ENCODE peak calls at places on chromosomes 6 and 20, in eight cellular contexts. One of them, this sample, is unnamed.
A peak's percentile ranks its signal among the peaks of the same experiment; 100 is the strongest.

GRCh38 chr6:119110601-119111548 is 32.4 kb upstream of the FAM184A start:
- DNase-seq in GM23338: peak; percentile 75
- DNase-seq in fibroblast of lung: peak; percentile 75
- DNase-seq in H9: no peak
- DNase-seq in A549: no peak
- DNase-seq in SK-N-SH: peak; percentile 49
- DNase-seq in mammary epithelial cell: peak; percentile 41
- DNase-seq in GM23248: peak; percentile 77
- DNase-seq in this sample: peak; percentile 54

GRCh38 chr6:125101656-125102055 is 51.9 kb upstream of the TPD52L1 start:
- DNase-seq in GM23338: no peak
- DNase-seq in fibroblast of lung: peak; percentile 31
- DNase-seq in H9: no peak
- DNase-seq in A549: no peak
- DNase-seq in SK-N-SH: no peak
- DNase-seq in mammary epithelial cell: no peak
- DNase-seq in GM23248: peak; percentile 47
- DNase-seq in this sample: no peak

GRCh38 chr6:75850026-75850385 is 101.0 kb downstream of the MYO6 start:
- DNase-seq in GM23338: no peak
- DNase-seq in fibroblast of lung: peak; percentile 3
- DNase-seq in H9: no peak
- DNase-seq in A549: no peak
- DNase-seq in SK-N-SH: no peak
- DNase-seq in mammary epithelial cell: no peak
- DNase-seq in GM23248: no peak
- DNase-seq in this sample: no peak

GRCh38 chr20:12947691-12948090 is 61.1 kb upstream of the SPTLC3 start:
- DNase-seq in GM23338: no peak
- DNase-seq in fibroblast of lung: no peak
- DNase-seq in H9: no peak
- DNase-seq in A549: no peak
- DNase-seq in SK-N-SH: no peak
- DNase-seq in mammary epithelial cell: no peak
- DNase-seq in GM23248: no peak
- DNase-seq in this sample: no peak

GRCh38 chr20:57434390-57434700 is 43.1 kb downstream of the RBM38 start:
- DNase-seq in GM23338: no peak
- DNase-seq in fibroblast of lung: no peak
- DNase-seq in H9: no peak
- DNase-seq in A549: no peak
- DNase-seq in SK-N-SH: no peak
- DNase-seq in mammary epithelial cell: no peak
- DNase-seq in GM23248: no peak
- DNase-seq in this sample: peak; percentile 69

GRCh38 chr6:9801255-9801757 is 613.6 kb downstream of the TFAP2A start:
- DNase-seq in GM23338: no peak
- DNase-seq in fibroblast of lung: no peak
- DNase-seq in H9: no peak
- DNase-seq in A549: no peak
- DNase-seq in SK-N-SH: no peak
- DNase-seq in mammary epithelial cell: no peak
- DNase-seq in GM23248: peak; percentile 50
- DNase-seq in this sample: no peak

GRCh38 chr6:33320315-33321181 is 3.0 kb upstream of the ZBTB22 start:
- DNase-seq in GM23338: peak; percentile 41
- DNase-seq in fibroblast of lung: peak; percentile 93
- DNase-seq in H9: peak; percentile 62
- DNase-seq in A549: no peak
- DNase-seq in SK-N-SH: no peak
- DNase-seq in mammary epithelial cell: peak; percentile 92
- DNase-seq in GM23248: peak; percentile 94
- DNase-seq in this sample: no peak

GRCh38 chr6:54404791-54405190 is 96.5 kb downstream of the TINAG start:
- DNase-seq in GM23338: no peak
- DNase-seq in fibroblast of lung: peak; percentile 7
- DNase-seq in H9: no peak
- DNase-seq in A549: no peak
- DNase-seq in SK-N-SH: no peak
- DNase-seq in mammary epithelial cell: peak; percentile 60
- DNase-seq in GM23248: peak; percentile 33
- DNase-seq in this sample: no peak

GRCh38 chr6:41122918-41123317 is 31.2 kb downstream of the TREML1 start:
- DNase-seq in GM23338: no peak
- DNase-seq in fibroblast of lung: no peak
- DNase-seq in H9: no peak
- DNase-seq in A549: no peak
- DNase-seq in SK-N-SH: no peak
- DNase-seq in mammary epithelial cell: no peak
- DNase-seq in GM23248: no peak
- DNase-seq in this sample: no peak

GRCh38 chr6:12147557-12148316 is 135.6 kb downstream of the HIVEP1 start:
- DNase-seq in GM23338: no peak
- DNase-seq in fibroblast of lung: peak; percentile 40
- DNase-seq in H9: no peak
- DNase-seq in A549: no peak
- DNase-seq in SK-N-SH: no peak
- DNase-seq in mammary epithelial cell: no peak
- DNase-seq in GM23248: peak; percentile 38
- DNase-seq in this sample: no peak

GRCh38 chr6:124022641-124023040 is 219.0 kb downstream of the NKAIN2 start:
- DNase-seq in GM23338: peak; percentile 7
- DNase-seq in fibroblast of lung: no peak
- DNase-seq in H9: no peak
- DNase-seq in A549: no peak
- DNase-seq in SK-N-SH: no peak
- DNase-seq in mammary epithelial cell: no peak
- DNase-seq in GM23248: no peak
- DNase-seq in this sample: no peak

DNA sequence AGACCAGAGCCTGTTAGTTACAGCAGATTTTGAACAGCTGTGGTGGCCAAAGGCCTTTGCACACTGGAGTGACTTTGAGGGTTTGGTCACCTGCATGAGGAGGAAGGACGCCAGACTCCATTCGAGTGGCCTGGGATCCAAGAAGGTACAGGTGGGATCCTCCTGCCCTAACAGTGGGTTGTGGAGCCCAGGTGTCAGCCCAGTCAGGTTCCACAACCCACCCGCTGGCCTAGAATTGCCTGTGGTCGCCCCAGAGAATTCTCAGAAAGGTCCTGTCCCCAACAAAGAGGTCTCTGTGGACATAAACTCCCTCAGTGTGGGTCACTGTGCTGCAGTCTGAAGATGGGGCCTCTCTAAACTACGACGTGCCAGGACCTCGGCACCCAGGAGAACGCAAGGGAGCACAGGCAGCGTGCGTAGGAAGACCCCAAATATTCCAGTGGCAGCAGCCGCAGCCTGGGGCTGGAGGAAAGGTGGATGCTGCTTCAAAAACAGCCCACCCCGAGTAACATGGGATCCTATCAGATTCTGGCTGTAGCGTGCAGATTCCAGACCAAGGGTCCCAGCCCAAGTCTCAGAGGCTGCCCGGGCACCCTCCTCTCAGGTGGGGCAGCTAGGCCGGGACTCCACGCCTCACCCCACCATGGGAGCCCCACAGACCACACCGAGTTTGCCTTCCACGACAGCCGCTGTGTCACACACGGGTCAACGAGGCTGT is 16.0 kb downstream of the ACSS1 start:
- DNase-seq in GM23338: no peak
- DNase-seq in fibroblast of lung: no peak
- DNase-seq in H9: no peak
- DNase-seq in A549: no peak
- DNase-seq in SK-N-SH: no peak
- DNase-seq in mammary epithelial cell: no peak
- DNase-seq in GM23248: no peak
- DNase-seq in this sample: no peak
- H3K4me2 ChIP-seq in GM23338: no peak overlapping the region
- H3K4me2 ChIP-seq in fibroblast of lung: no peak overlapping the region
- H3K4me2 ChIP-seq in H9: no peak overlapping the region
- H3K4me2 ChIP-seq in A549: no peak overlapping the region
- H3K4me2 ChIP-seq in SK-N-SH: no peak overlapping the region
- H3K4me2 ChIP-seq in mammary epithelial cell: no peak overlapping the region
- H3K4me2 ChIP-seq in GM23248: no peak overlapping the region
- H3K4me2 ChIP-seq in this sample: peak overlapping the region; percentile 61

GRCh38 chr6:111823831-111824607 is 49.2 kb downstream of the FYN start:
- DNase-seq in GM23338: no peak
- DNase-seq in fibroblast of lung: peak; percentile 85
- DNase-seq in H9: no peak
- DNase-seq in A549: no peak
- DNase-seq in SK-N-SH: no peak
- DNase-seq in mammary epithelial cell: peak; percentile 60
- DNase-seq in GM23248: peak; percentile 77
- DNase-seq in this sample: no peak

GRCh38 chr6:111825439-111825838 is 47.8 kb downstream of the FYN start:
- DNase-seq in GM23338: no peak
- DNase-seq in fibroblast of lung: no peak
- DNase-seq in H9: no peak
- DNase-seq in A549: no peak
- DNase-seq in SK-N-SH: no peak
- DNase-seq in mammary epithelial cell: no peak
- DNase-seq in GM23248: no peak
- DNase-seq in this sample: no peak

GRCh38 chr6:111828799-111829198 is 44.5 kb downstream of the FYN start:
- DNase-seq in GM23338: no peak
- DNase-seq in fibroblast of lung: no peak
- DNase-seq in H9: no peak
- DNase-seq in A549: no peak
- DNase-seq in SK-N-SH: no peak
- DNase-seq in mammary epithelial cell: no peak
- DNase-seq in GM23248: no peak
- DNase-seq in this sample: no peak

GRCh38 chr6:111823012-111823411 is 50.2 kb downstream of the FYN start:
- DNase-seq in GM23338: no peak
- DNase-seq in fibroblast of lung: no peak
- DNase-seq in H9: no peak
- DNase-seq in A549: no peak
- DNase-seq in SK-N-SH: no peak
- DNase-seq in mammary epithelial cell: no peak
- DNase-seq in GM23248: no peak
- DNase-seq in this sample: no peak

GRCh38 chr6:111824608-111825337 is 48.5 kb downstream of the FYN start:
- DNase-seq in GM23338: no peak
- DNase-seq in fibroblast of lung: no peak
- DNase-seq in H9: no peak
- DNase-seq in A549: no peak
- DNase-seq in SK-N-SH: no peak
- DNase-seq in mammary epithelial cell: no peak
- DNase-seq in GM23248: no peak
- DNase-seq in this sample: no peak
- H3K27ac ChIP-seq in GM23338: no peak overlapping the region
- H3K27ac ChIP-seq in fibroblast of lung: no peak overlapping the region
- H3K27ac ChIP-seq in H9: no peak overlapping the region
- H3K27ac ChIP-seq in A549: no peak overlapping the region
- H3K27ac ChIP-seq in SK-N-SH: peak overlapping the region; percentile 89
- H3K27ac ChIP-seq in mammary epithelial cell: no peak overlapping the region
- H3K27ac ChIP-seq in GM23248: peak overlapping the region; percentile 66
- H3K27ac ChIP-seq in this sample: no peak overlapping the region

GRCh38 chr6:5532941-5533340 is 271.6 kb downstream of the FARS2 start:
- DNase-seq in GM23338: no peak
- DNase-seq in fibroblast of lung: no peak
- DNase-seq in H9: no peak
- DNase-seq in A549: no peak
- DNase-seq in SK-N-SH: no peak
- DNase-seq in mammary epithelial cell: no peak
- DNase-seq in GM23248: no peak
- DNase-seq in this sample: no peak

GRCh38 chr6:5525209-5525608 is 263.9 kb downstream of the FARS2 start:
- DNase-seq in GM23338: no peak
- DNase-seq in fibroblast of lung: peak; percentile 72
- DNase-seq in H9: no peak
- DNase-seq in A549: no peak
- DNase-seq in SK-N-SH: no peak
- DNase-seq in mammary epithelial cell: peak; percentile 27
- DNase-seq in GM23248: peak; percentile 78
- DNase-seq in this sample: no peak

GRCh38 chr6:5531853-5532375 is 270.6 kb downstream of the FARS2 start:
- DNase-seq in GM23338: no peak
- DNase-seq in fibroblast of lung: no peak
- DNase-seq in H9: no peak
- DNase-seq in A549: no peak
- DNase-seq in SK-N-SH: no peak
- DNase-seq in mammary epithelial cell: no peak
- DNase-seq in GM23248: no peak
- DNase-seq in this sample: no peak

GRCh38 chr6:5529015-5529414 is 267.7 kb downstream of the FARS2 start:
- DNase-seq in GM23338: no peak
- DNase-seq in fibroblast of lung: no peak
- DNase-seq in H9: no peak
- DNase-seq in A549: no peak
- DNase-seq in SK-N-SH: no peak
- DNase-seq in mammary epithelial cell: no peak
- DNase-seq in GM23248: peak; percentile 41
- DNase-seq in this sample: no peak

GRCh38 chr6:5529733-5530132 is 268.4 kb downstream of the FARS2 start:
- DNase-seq in GM23338: no peak
- DNase-seq in fibroblast of lung: peak; percentile 30
- DNase-seq in H9: no peak
- DNase-seq in A549: no peak
- DNase-seq in SK-N-SH: no peak
- DNase-seq in mammary epithelial cell: no peak
- DNase-seq in GM23248: peak; percentile 43
- DNase-seq in this sample: peak; percentile 2
- H3K4me1 ChIP-seq in GM23338: peaks cover 12% of the 10 kb centered on the region
- H3K4me1 ChIP-seq in fibroblast of lung: no peaks in the 10 kb centered on the region
- H3K4me1 ChIP-seq in H9: peaks cover 6% of the 10 kb centered on the region
- H3K4me1 ChIP-seq in A549: no peaks in the 10 kb centered on the region
- H3K4me1 ChIP-seq in SK-N-SH: no peaks in the 10 kb centered on the region
- H3K4me1 ChIP-seq in mammary epithelial cell: peaks cover 4% of the 10 kb centered on the region
- H3K4me1 ChIP-seq in GM23248: peaks cover 12% of the 10 kb centered on the region
- H3K4me1 ChIP-seq in this sample: no peaks in the 10 kb centered on the region

DNA sequence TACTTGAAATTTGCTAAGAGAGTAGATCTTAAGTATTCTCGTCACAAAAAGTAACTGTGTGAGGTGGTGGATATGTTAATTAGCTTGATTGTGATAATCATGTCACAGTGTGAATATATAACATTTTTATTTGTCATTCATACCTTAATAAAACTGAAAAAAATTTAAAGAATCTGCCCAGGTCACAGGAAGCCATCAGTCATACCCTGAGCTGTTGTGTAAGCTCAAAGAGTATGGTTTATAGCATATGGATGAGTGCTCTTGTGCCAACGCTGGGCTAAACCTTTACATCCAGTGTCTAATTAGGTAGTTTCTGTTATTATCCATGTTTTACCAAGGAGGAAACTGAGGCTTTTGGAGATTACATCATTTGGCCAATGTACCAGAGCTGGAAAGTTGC is 11.3 kb downstream of the PKIG start:
- DNase-seq in GM23338: no peak
- DNase-seq in fibroblast of lung: no peak
- DNase-seq in H9: no peak
- DNase-seq in A549: no peak
- DNase-seq in SK-N-SH: no peak
- DNase-seq in mammary epithelial cell: no peak
- DNase-seq in GM23248: no peak
- DNase-seq in this sample: no peak
- H3K4me2 ChIP-seq in GM23338: no peak overlapping the region
- H3K4me2 ChIP-seq in fibroblast of lung: no peak overlapping the region
- H3K4me2 ChIP-seq in H9: no peak overlapping the region
- H3K4me2 ChIP-seq in A549: peak overlapping the region; percentile 11
- H3K4me2 ChIP-seq in SK-N-SH: no peak overlapping the region
- H3K4me2 ChIP-seq in mammary epithelial cell: no peak overlapping the region
- H3K4me2 ChIP-seq in GM23248: no peak overlapping the region
- H3K4me2 ChIP-seq in this sample: peak overlapping the region; percentile 23

This sample was measured in OCI-LY7.